ENCODE peak calls at places on chromosome 14, in ten cellular contexts. B is WERI-Rb-1; S is midbrain; P is thyroid gland; T is occipital lobe; E is activated CD4-positive, alpha-beta memory T cell treated with anti-CD3 and anti-CD28 coated beads, Interleukin-2, amount 10 ng/mL, durations not matched to agents 7 days and 5 days; Z is amniotic epithelial cell; A is ELR; C is fibroblast of pulmonary artery; X is spleen. J is an unnamed sample.

GRCh38 chr14:24329736-24330135 is 5.1 kb downstream of the ADCY4 start:
- DNase-seq in T (no peak), Z (no peak), B (no peak), E (peak), C (no peak), X (peak), A (no peak), P (no peak), S (no peak), J (peak)

GRCh38 chr14:29865299-29865698 is 62.3 kb downstream of the PRKD1 start:
- DNase-seq in C (no peak), T (no peak), X (no peak), Z (peak), P (no peak), B (no peak), A (no peak), E (no peak), S (no peak), J (no peak)

GRCh38 chr14:32702571-32702970 is 236.1 kb upstream of the NPAS3 start:
- DNase-seq in A (no peak), E (peak), S (peak), C (peak), P (peak), X (no peak), T (no peak), B (no peak), Z (no peak), J (peak)

GRCh38 chr14:41498959-41499358 is 107.7 kb upstream of the LRFN5 start:
- DNase-seq in P (no peak), X (no peak), S (no peak), A (peak), T (no peak), Z (peak), B (no peak), C (peak), E (no peak), J (no peak)

GRCh38 chr14:31449971-31450610 is 7.2 kb downstream of the DTD2 start:
- DNase-seq in A (peak), X (no peak), Z (peak), E (no peak), C (peak), S (peak), B (no peak), T (no peak), P (no peak), J (no peak)

GRCh38 chr14:36580141-36580855 is 2.1 kb downstream of the NKX2-8 start:
- DNase-seq in C (no peak), P (no peak), Z (no peak), T (no peak), A (no peak), X (no peak), S (no peak), B (no peak), E (no peak), J (no peak)

GRCh38 chr14:21712039-21712438 is 38.4 kb upstream of the OR4E1 start:
- DNase-seq in B (no peak), S (no peak), Z (no peak), E (no peak), C (no peak), X (no peak), P (no peak), T (no peak), A (no peak), J (no peak)

GRCh38 chr14:36767603-36768281 is 106.1 kb downstream of the PAX9 start:
- DNase-seq in B (no peak), Z (no peak), E (no peak), X (no peak), P (no peak), C (no peak), A (no peak), S (no peak), T (no peak), J (no peak)

GRCh38 chr14:36997843-36998242 is 174.6 kb downstream of the SLC25A21 start:
- DNase-seq in E (no peak), P (no peak), X (no peak), S (no peak), B (no peak), T (no peak), Z (no peak), A (no peak), C (no peak), J (no peak)

GRCh38 chr14:40733206-40733605 is 873.5 kb upstream of the LRFN5 start:
- DNase-seq in E (no peak), A (no peak), X (no peak), C (no peak), P (no peak), T (no peak), S (no peak), Z (no peak), B (no peak), J (no peak)

GRCh38 chr14:76760331-76761197 is 704 bp upstream of the VASH1 start:
- DNase-seq in C (no peak), X (peak), P (no peak), A (no peak), T (no peak), E (no peak), B (no peak), S (no peak), Z (no peak), J (no peak)

GRCh38 chr14:101005447-101005846 is 101.9 kb upstream of the RTL1 start:
- DNase-seq in E (no peak), T (peak), Z (no peak), C (no peak), S (peak), P (no peak), A (no peak), B (no peak), X (peak), J (no peak)

GRCh38 chr14:44112774-44113460 is 394.2 kb downstream of the FSCB start:
- DNase-seq in S (no peak), T (no peak), A (peak), E (no peak), Z (peak), B (no peak), X (no peak), C (peak), P (no peak), J (no peak)

GRCh38 chr14:64147126-64147790 is 146.9 kb downstream of the ESR2 start:
- DNase-seq in X (no peak), T (no peak), P (no peak), E (no peak), C (peak), Z (peak), S (no peak), B (no peak), A (no peak), J (no peak)

GRCh38 chr14:75986439-75986765 is 839 bp downstream of the IFT43 start:
- DNase-seq in Z (no peak), X (no peak), P (no peak), E (no peak), B (no peak), T (no peak), C (no peak), S (no peak), A (peak), J (no peak)

GRCh38 chr14:59483360-59483759 is 848 bp downstream of the L3HYPDH start:
- DNase-seq in E (no peak), P (no peak), X (no peak), Z (peak), B (peak), T (peak), A (peak), S (peak), C (peak), J (no peak)

GRCh38 chr14:56119221-56119967 is 1.2 kb downstream of the PELI2 start:
- DNase-seq in E (peak), A (peak), T (peak), B (peak), C (peak), Z (peak), X (peak), P (peak), S (peak), J (peak)

GRCh38 chr14:94850332-94851211 is 80.7 kb upstream of the GSC start:
- DNase-seq in T (no peak), X (no peak), B (no peak), Z (no peak), S (no peak), P (peak), E (no peak), C (no peak), A (no peak), J (peak)

GRCh38 chr14:35412281-35413057 is 7.9 kb upstream of the NFKBIA start:
- DNase-seq in A (no peak), E (no peak), X (no peak), C (peak), S (peak), T (no peak), P (no peak), B (no peak), Z (no peak), J (no peak)

GRCh38 chr14:87629788-87630187 is 363.2 kb downstream of the GALC start:
- DNase-seq in C (no peak), X (no peak), T (no peak), S (no peak), E (no peak), A (no peak), Z (no peak), P (no peak), B (no peak), J (no peak)

GRCh38 chr14:71566276-71566675 is 366.0 kb upstream of the RGS6 start:
- DNase-seq in B (no peak), P (no peak), Z (no peak), E (no peak), S (no peak), T (no peak), A (no peak), X (no peak), C (no peak), J (no peak)

GRCh38 chr14:79293482-79293881 is 917.8 kb downstream of the DIO2 start:
- DNase-seq in P (no peak), X (no peak), T (no peak), B (no peak), E (no peak), Z (no peak), A (no peak), S (peak), C (no peak), J (no peak)

GRCh38 chr14:71524321-71524982 is 407.8 kb upstream of the RGS6 start:
- DNase-seq in A (no peak), S (no peak), C (no peak), T (no peak), X (no peak), P (no peak), B (peak), E (no peak), Z (no peak), J (no peak)

GRCh38 chr14:74836251-74836957 is 39.5 kb downstream of the PROX2 start:
- DNase-seq in T (no peak), B (no peak), E (no peak), Z (no peak), S (no peak), A (no peak), X (no peak), P (no peak), C (no peak), J (no peak)

GRCh38 chr14:103711516-103712431 is 3.5 kb downstream of the XRCC3 start:
- DNase-seq in A (no peak), X (peak), E (peak), B (no peak), P (peak), T (no peak), C (no peak), Z (no peak), S (peak), J (peak)

GRCh38 chr14:81132492-81132891 is 88.3 kb downstream of the GTF2A1 start:
- DNase-seq in T (no peak), A (no peak), C (no peak), Z (no peak), B (no peak), P (no peak), E (no peak), X (no peak), S (no peak), J (no peak)

GRCh38 chr14:94124582-94125377 is 4.6 kb downstream of the IFI27L2 start:
- DNase-seq in T (no peak), A (no peak), X (no peak), B (no peak), Z (no peak), C (no peak), S (no peak), P (no peak), E (peak), J (no peak)

GRCh38 chr14:68286667-68287066 is 467.1 kb downstream of the RAD51B start:
- DNase-seq in B (no peak), P (no peak), C (no peak), Z (peak), A (peak), S (no peak), X (no peak), T (no peak), E (no peak), J (no peak)

GRCh38 chr14:105249175-105250007 is 1.1 kb downstream of the BTBD6 start:
- DNase-seq in B (peak), S (peak), P (peak), X (no peak), A (peak), C (peak), E (no peak), Z (peak), T (no peak), J (no peak)